ENCODE peak calls at places on chromosomes 6 and 20, in six cellular contexts. Y, O, J, V, A and F are unnamed samples.

GRCh38 chr6:29651413-29652197 is 5.3 kb upstream of the MOG start:
- DNase-seq in A (peak; percentile 37), O (no peak), Y (no peak), V (no peak), J (peak; percentile 56), F (no peak)

GRCh38 chr6:28597217-28597835 is 71.6 kb downstream of the GPX5 start:
- DNase-seq in O (no peak), V (no peak), A (peak; percentile 68), Y (no peak), J (peak; percentile 46), F (no peak)

GRCh38 chr6:112690497-112691202 is 343.5 kb downstream of the RFPL4B start:
- DNase-seq in J (no peak), V (no peak), A (peak; percentile 64), Y (no peak), O (no peak), F (no peak)

GRCh38 chr6:29478740-29479139 is 9.0 kb downstream of the MAS1L start:
- DNase-seq in Y (no peak), J (no peak), O (no peak), V (no peak), A (no peak), F (no peak)

GRCh38 chr6:43803783-43804549 is 34.0 kb downstream of the VEGFA start:
- DNase-seq in J (peak; percentile 56), V (no peak), O (no peak), A (peak; percentile 36), Y (no peak), F (no peak)

GRCh38 chr6:133083248-133083967 is 157.7 kb upstream of the EYA4 start:
- DNase-seq in Y (no peak), A (no peak), J (no peak), V (no peak), O (no peak), F (no peak)

GRCh38 chr6:150528648-150529285 is 70.9 kb upstream of the PLEKHG1 start:
- DNase-seq in A (peak; percentile 1), J (no peak), O (peak; percentile 77), Y (peak; percentile 24), V (no peak), F (peak; percentile 21)

GRCh38 chr6:45305546-45305945 is 22.6 kb upstream of the RUNX2 start:
- DNase-seq in Y (no peak), V (no peak), O (no peak), J (no peak), A (peak; percentile 62), F (no peak)

GRCh38 chr20:37316116-37316774 is 26.8 kb downstream of the MANBAL start:
- DNase-seq in A (no peak), O (no peak), V (no peak), J (no peak), Y (no peak), F (no peak)

GRCh38 chr20:47298624-47299023 is 57.9 kb downstream of the ZMYND8 start:
- DNase-seq in J (no peak), V (no peak), O (no peak), A (no peak), Y (no peak), F (no peak)

GRCh38 chr20:2178328-2179232 is 77.0 kb downstream of the STK35 start:
- DNase-seq in V (no peak), A (peak; percentile 6), Y (no peak), O (no peak), J (no peak), F (no peak)

GRCh38 chr20:36097331-36097730 is 57.2 kb upstream of the EPB41L1 start:
- DNase-seq in J (no peak), V (no peak), A (peak; percentile 52), Y (no peak), O (no peak), F (no peak)

GRCh38 chr6:52576392-52577021 is 353 bp downstream of the TRAM2 start:
- DNase-seq in A (peak; percentile 85), V (peak; percentile 83), O (peak; percentile 63), J (peak; percentile 84), Y (peak; percentile 49), F (peak; percentile 56)

GRCh38 chr20:54433653-54434052 is 41.7 kb upstream of the DOK5 start:
- DNase-seq in O (no peak), J (no peak), V (no peak), Y (no peak), A (no peak), F (no peak)

GRCh38 chr20:20395856-20396600 is 28.1 kb downstream of the INSM1 start:
- DNase-seq in J (no peak), A (no peak), V (no peak), O (no peak), Y (no peak), F (no peak)

GRCh38 chr6:105677671-105678475 is 275.0 kb upstream of the PREP start:
- DNase-seq in Y (no peak), J (no peak), V (no peak), O (no peak), A (peak; percentile 23), F (no peak)

GRCh38 chr20:19993937-19994667 is 23.1 kb upstream of the NAA20 start:
- DNase-seq in O (peak; percentile 61), A (peak; percentile 76), J (no peak), V (no peak), Y (no peak), F (no peak)

GRCh38 chr20:19850190-19850533 is 92.1 kb downstream of the RIN2 start:
- DNase-seq in A (no peak), V (no peak), J (no peak), O (peak; percentile 54), Y (no peak), F (no peak)

GRCh38 chr6:125314019-125314581 is 12.3 kb upstream of the HDDC2 start:
- DNase-seq in J (peak; percentile 53), V (peak; percentile 67), O (peak; percentile 68), Y (peak; percentile 66), A (peak; percentile 61), F (peak; percentile 53)

GRCh38 chr6:107645740-107646139 is 155.8 kb downstream of the SOBP start:
- DNase-seq in O (no peak), V (no peak), J (no peak), A (no peak), Y (no peak), F (no peak)

GRCh38 chr6:112298816-112299281 is 44.5 kb upstream of the LAMA4 start:
- DNase-seq in Y (no peak), A (peak; percentile 94), O (no peak), V (no peak), J (no peak), F (no peak)

GRCh38 chr6:43717822-43718221 is 30.2 kb upstream of the MRPS18A start:
- DNase-seq in O (peak; percentile 77), A (no peak), Y (no peak), V (no peak), J (no peak), F (no peak)

GRCh38 chr20:46827718-46828458 is 66.8 kb upstream of the EYA2 start:
- DNase-seq in O (no peak), V (no peak), A (peak; percentile 13), J (no peak), Y (no peak), F (no peak)

GRCh38 chr20:46433051-46433450 is 26.6 kb upstream of the ELMO2 start:
- DNase-seq in A (no peak), V (no peak), J (no peak), O (no peak), Y (no peak), F (no peak)

GRCh38 chr20:50346372-50347347 is 156.0 kb downstream of the CEBPB start:
- DNase-seq in Y (peak; percentile 89), A (peak; percentile 92), V (peak; percentile 92), J (no peak), O (peak; percentile 88), F (peak; percentile 93)

GRCh38 chr6:48552905-48553304 is 441.9 kb upstream of the PTCHD4 start:
- DNase-seq in J (no peak), A (no peak), V (no peak), Y (no peak), O (no peak), F (no peak)

GRCh38 chr6:26055670-26056582 is 31.3 kb upstream of the HFE start:
- DNase-seq in O (peak; percentile 89), J (peak; percentile 92), Y (peak; percentile 94), V (peak; percentile 93), A (peak; percentile 85), F (peak; percentile 94)
- TF ChIP-seq POLR2A in O (peak; percentile 60), J (peak; percentile 96), Y (no peak), V (peak; percentile 92), A (peak; percentile 98), F (peak; percentile 99)

DNA sequence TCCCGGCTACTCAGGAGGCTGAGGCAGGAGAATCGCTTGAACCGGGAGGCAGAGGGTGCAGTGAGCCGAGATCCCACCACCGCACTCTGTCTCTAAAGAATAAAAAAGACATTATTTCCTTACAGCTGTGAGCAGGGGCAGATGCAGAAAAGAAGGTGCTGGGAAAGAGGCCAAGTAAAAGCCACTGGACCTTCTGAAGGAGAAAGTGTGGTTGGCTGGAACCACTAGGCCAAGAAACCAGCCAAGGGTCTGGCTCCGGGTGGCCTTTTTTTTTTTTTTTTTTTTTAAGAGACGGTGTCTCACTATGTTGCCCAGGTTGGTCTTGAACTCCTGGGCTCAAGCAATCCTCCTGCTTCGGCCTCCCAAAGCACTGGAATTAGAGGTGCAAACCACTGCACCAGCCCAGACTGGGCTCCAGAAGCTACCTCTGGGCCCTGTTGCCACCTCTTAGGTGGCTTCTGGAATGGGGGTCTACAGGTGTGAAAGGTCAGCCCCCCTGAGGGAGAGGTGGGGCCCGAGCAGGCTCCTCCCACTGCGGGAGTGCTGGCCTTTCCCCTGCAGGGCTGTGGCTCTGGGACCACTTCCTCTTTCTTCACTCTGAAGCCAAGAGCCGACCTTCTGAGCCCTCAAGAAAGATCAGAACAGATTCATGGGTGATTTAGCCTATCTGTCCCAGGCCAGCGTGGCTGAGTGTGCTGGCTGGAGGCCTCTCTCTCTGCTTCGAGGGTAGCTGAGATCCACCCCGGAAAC is at the start of gene FGD2:
- DNase-seq in J (no peak), V (no peak), O (no peak), A (no peak), Y (no peak), F (no peak)
- TF ChIP-seq POLR2A in J (no peak), V (no peak), O (no peak), A (no peak), Y (no peak), F (no peak)

DNA sequence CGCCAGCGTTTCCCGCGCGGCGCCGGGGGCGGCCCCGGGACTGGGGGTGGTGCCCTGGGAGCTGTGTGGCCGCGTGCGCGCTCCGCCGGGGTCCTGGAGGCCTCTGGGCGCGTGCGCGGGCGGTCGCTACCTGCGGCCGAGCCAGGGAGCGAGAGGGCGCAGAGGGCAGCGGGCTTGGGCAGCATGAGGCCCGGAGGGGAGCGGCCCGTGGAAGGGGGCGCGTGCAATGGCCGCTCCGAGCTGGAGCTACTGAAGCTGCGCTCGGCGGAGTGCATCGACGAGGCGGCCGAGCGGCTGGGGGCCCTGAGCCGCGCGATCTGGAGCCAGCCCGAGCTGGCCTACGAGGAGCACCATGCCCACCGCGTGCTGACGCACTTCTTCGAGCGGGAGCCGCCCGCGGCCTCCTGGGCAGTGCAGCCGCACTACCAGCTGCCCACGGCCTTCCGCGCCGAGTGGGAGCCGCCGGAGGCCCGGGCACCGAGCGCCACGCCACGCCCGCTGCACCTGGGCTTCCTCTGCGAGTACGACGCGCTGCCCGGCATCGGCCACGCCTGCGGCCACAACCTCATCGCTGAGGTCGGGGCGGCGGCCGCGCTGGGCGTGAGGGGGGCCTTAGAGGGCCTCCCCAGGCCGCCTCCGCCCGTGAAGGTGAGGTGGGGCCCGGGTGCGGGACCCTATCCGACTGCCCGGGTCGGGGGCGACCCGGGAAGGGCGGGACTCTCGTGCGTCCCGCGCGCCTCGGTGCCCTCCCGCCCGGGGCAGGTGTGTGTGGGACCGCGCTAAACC is at the start of gene PM20D2:
- DNase-seq in O (peak; percentile 70), V (peak; percentile 67), J (peak; percentile 58), A (peak; percentile 20), Y (no peak), F (no peak)
- TF ChIP-seq POLR2A in O (peak; percentile 2), V (no peak), J (peak; percentile 94), A (no peak), Y (no peak), F (no peak)

GRCh38 chr6:17492350-17492749 is 99.0 kb downstream of the CAP2 start:
- DNase-seq in V (no peak), O (no peak), J (no peak), A (no peak), Y (no peak), F (no peak)
- TF ChIP-seq POLR2A in V (no peak), O (no peak), J (no peak), A (no peak), Y (no peak), F (no peak)